ENCODE peak calls at places on chromosomes 13 and 19, in five cellular contexts. I is H1, L is GM12891, Q is K562, B is GM12878. A is an unnamed sample.

GRCh38 chr19:46789371-46789770 is 977 bp upstream of the SLC1A5 start:
- DNase-seq in I (no peak), L (no peak), Q (no peak), B (no peak), A (no peak)

GRCh38 chr13:31846182-31846938 is 107.0 kb downstream of the RXFP2 start:
- DNase-seq in I (peak), L (peak), Q (peak), B (peak), A (peak)

GRCh38 chr19:8515317-8515716 is 1.4 kb upstream of the ZNF414 start:
- DNase-seq in I (no peak), L (no peak), Q (no peak), B (no peak), A (no peak)

GRCh38 chr13:110240943-110241342 is 66.0 kb downstream of the COL4A1 start:
- DNase-seq in I (no peak), L (no peak), Q (no peak), B (no peak), A (no peak)

GRCh38 chr13:109383683-109384082 is 402.7 kb downstream of the IRS2 start:
- DNase-seq in I (no peak), L (no peak), Q (no peak), B (no peak), A (no peak)

GRCh38 chr13:113216165-113217056 is 7.0 kb downstream of the CUL4A start:
- DNase-seq in I (no peak), L (no peak), Q (no peak), B (no peak), A (no peak)

GRCh38 chr13:40155176-40155575 is 499.7 kb downstream of the COG6 start:
- DNase-seq in I (no peak), L (no peak), Q (no peak), B (no peak), A (no peak)

GRCh38 chr13:81568824-81569223 is 1227.9 kb upstream of the SPRY2 start:
- DNase-seq in I (no peak), L (no peak), Q (no peak), B (no peak), A (no peak)

GRCh38 chr13:45447050-45447661 is 17.6 kb upstream of the COG3 start:
- DNase-seq in I (no peak), L (no peak), Q (no peak), B (no peak), A (no peak)

GRCh38 chr13:29507356-29507755 is 88.1 kb downstream of the SLC7A1 start:
- DNase-seq in I (no peak), L (no peak), Q (no peak), B (no peak), A (no peak)

GRCh38 chr19:11446652-11447301 is 11.3 kb downstream of the PRKCSH start:
- DNase-seq in I (peak), L (peak), Q (peak), B (no peak), A (peak)

GRCh38 chr13:73258396-73258795 is 199.6 kb downstream of the KLF5 start:
- DNase-seq in I (no peak), L (no peak), Q (no peak), B (no peak), A (no peak)

GRCh38 chr13:111043575-111043982 is 71.5 kb upstream of the ARHGEF7 start:
- DNase-seq in I (peak), L (no peak), Q (peak), B (no peak), A (no peak)

GRCh38 chr19:53906211-53907192 is 2.6 kb upstream of the CACNG7 start:
- DNase-seq in I (peak), L (peak), Q (peak), B (no peak), A (peak)

GRCh38 chr19:46081928-46082727 is 41.3 kb upstream of the IGFL4 start:
- DNase-seq in I (no peak), L (peak), Q (peak), B (peak), A (peak)

GRCh38 chr13:98083507-98083906 is 59.4 kb upstream of the FARP1 start:
- DNase-seq in I (no peak), L (no peak), Q (no peak), B (no peak), A (no peak)

GRCh38 chr13:71874490-71874889 is 7.5 kb upstream of the DACH1 start:
- DNase-seq in I (no peak), L (no peak), Q (no peak), B (no peak), A (no peak)

GRCh38 chr13:91155512-91156114 is 191.9 kb upstream of the MIR17HG start:
- DNase-seq in I (no peak), L (no peak), Q (no peak), B (no peak), A (no peak)

GRCh38 chr19:38395381-38396127 is 7.1 kb downstream of the SPRED3 start:
- DNase-seq in I (no peak), L (no peak), Q (no peak), B (no peak), A (peak)

GRCh38 chr13:65149687-65150086 is 2080.4 kb downstream of the PCDH9 start:
- DNase-seq in I (no peak), L (no peak), Q (no peak), B (no peak), A (no peak)

GRCh38 chr19:2043864-2044708 is 7.0 kb downstream of the MKNK2 start:
- DNase-seq in I (peak), L (no peak), Q (peak), B (no peak), A (no peak)

GRCh38 chr19:40611096-40611495 is 9.9 kb downstream of the LTBP4 start:
- DNase-seq in I (no peak), L (no peak), Q (no peak), B (no peak), A (no peak)

GRCh38 chr19:40613669-40614594 is 12.8 kb downstream of the LTBP4 start:
- DNase-seq in I (peak), L (peak), Q (peak), B (peak), A (peak)

GRCh38 chr19:40611900-40612698 is 10.9 kb downstream of the LTBP4 start:
- DNase-seq in I (no peak), L (no peak), Q (no peak), B (no peak), A (no peak)

GRCh38 chr19:40614595-40615411 is 13.6 kb downstream of the LTBP4 start:
- DNase-seq in I (peak), L (no peak), Q (peak), B (peak), A (no peak)

GRCh38 chr19:40612831-40613668 is 11.9 kb downstream of the LTBP4 start:
- DNase-seq in I (peak), L (no peak), Q (peak), B (no peak), A (peak)
- TF ChIP-seq POLR2A in I (no peak), L (no peak), Q (peak), B (no peak), A (no peak)

DNA sequence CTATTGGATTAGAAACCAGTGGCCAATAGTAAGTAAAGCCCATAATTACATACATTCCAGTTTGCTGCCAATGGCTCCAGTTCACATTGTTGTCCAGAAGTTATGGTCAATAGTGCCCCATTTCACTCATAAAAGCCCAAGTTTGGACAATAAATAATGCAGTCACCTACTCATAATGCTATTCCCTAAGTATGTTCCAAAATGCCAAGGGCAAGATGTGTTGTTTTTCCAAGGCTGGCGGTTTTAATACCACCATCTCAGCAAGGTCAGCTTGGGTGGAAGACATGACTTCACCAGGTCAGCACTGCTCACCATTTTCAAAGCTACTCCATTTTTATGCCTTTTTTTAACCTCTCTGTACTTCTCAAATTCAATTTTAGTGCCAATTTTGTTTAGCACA is 32.7 kb downstream of the KCTD12 start:
- DNase-seq in I (no peak), L (no peak), Q (no peak), B (no peak), A (no peak)
- TF ChIP-seq POLR2AphosphoS5 in I (no peak), L (no peak), Q (no peak), B (no peak), A (no peak)

GRCh38 chr13:24192811-24193162 is 32.3 kb downstream of the SPATA13 start:
- DNase-seq in I (no peak), L (no peak), Q (no peak), B (no peak), A (no peak)

GRCh38 chr13:24192036-24192810 is 31.7 kb downstream of the SPATA13 start:
- DNase-seq in I (no peak), L (no peak), Q (no peak), B (no peak), A (no peak)

GRCh38 chr13:24196593-24197197 is 36.2 kb downstream of the SPATA13 start:
- DNase-seq in I (no peak), L (no peak), Q (no peak), B (no peak), A (no peak)

GRCh38 chr13:24195626-24196025 is 35.1 kb downstream of the SPATA13 start:
- DNase-seq in I (no peak), L (no peak), Q (no peak), B (no peak), A (no peak)

DNA sequence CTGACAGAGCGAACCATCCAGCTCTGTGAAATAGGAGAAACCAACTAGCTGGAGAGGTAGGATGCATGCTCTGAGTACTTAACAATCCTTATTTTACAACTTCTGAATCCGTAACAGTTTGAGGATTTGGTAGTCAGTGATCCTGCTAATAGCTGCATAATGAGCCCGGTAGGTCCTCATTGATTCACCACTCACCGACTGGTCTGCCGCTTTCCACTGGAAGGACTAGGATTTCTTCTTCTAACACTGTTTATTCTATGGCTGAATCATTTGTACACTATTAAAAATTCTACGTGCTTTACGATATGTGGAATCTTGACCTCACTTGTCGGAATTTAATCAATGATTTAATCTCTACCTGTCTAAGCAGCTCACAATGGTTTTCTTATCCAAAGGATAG is 33.9 kb downstream of the SPATA13 start:
- DNase-seq in I (no peak), L (no peak), Q (no peak), B (no peak), A (no peak)
- TF ChIP-seq TAF1 in I (no peak), L (no peak), Q (no peak), B (no peak), A (no peak)

DNA sequence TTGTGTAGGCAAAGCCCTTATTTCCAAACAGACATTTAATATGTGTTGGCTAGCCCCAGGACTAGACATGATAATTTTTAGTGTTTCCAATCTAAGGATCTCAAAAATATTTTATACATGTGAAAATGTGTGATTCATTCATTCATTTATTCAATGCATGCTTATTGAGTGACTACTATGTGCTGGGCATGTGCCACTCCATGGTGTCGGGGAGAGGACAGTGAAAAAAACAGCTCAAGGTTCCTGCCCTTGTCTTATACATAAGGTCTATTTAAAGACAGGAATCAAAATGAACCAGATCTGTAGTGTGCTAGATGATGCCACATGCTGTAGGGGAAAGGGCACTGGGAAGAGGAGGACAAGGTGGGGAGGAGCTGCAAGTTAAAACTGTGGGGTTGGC is 36.5 kb downstream of the GJA3 start:
- DNase-seq in I (no peak), L (no peak), Q (no peak), B (no peak), A (no peak)
- TF ChIP-seq POLR2A in I (no peak), L (no peak), Q (no peak), B (no peak), A (no peak)

GRCh38 chr19:17572640-17573039 is 17.2 kb downstream of the COLGALT1 start:
- DNase-seq in I (no peak), L (no peak), Q (no peak), B (no peak), A (no peak)
- TF ChIP-seq POLR2AphosphoS5 in I (no peak), L (no peak), Q (no peak), B (no peak), A (no peak)

GRCh38 chr13:27622881-27623280 is 1.2 kb downstream of the POLR1D start:
- DNase-seq in I (no peak), L (no peak), Q (no peak), B (no peak), A (no peak)

GRCh38 chr13:27620377-27621115 is at the start of gene LNX2:
- DNase-seq in I (peak), L (peak), Q (peak), B (peak), A (peak)

GRCh38 chr13:27621366-27622101 is at the start of gene POLR1D:
- DNase-seq in I (peak), L (peak), Q (peak), B (peak), A (peak)

GRCh38 chr13:27621116-27621365 is 651 bp upstream of the POLR1D start:
- DNase-seq in I (no peak), L (no peak), Q (no peak), B (no peak), A (no peak)

GRCh38 chr13:27622102-27622820 is 569 bp downstream of the POLR1D start:
- DNase-seq in I (no peak), L (no peak), Q (no peak), B (no peak), A (peak)
- TF ChIP-seq TAF1 in I (no peak), L (no peak), Q (no peak), B (no peak), A (no peak)

GRCh38 chr19:17306285-17306714 is 628 bp downstream of the MRPL34 start:
- DNase-seq in I (no peak), L (no peak), Q (no peak), B (no peak), A (no peak)

GRCh38 chr19:17304386-17305047 is 1.2 kb upstream of the MRPL34 start:
- DNase-seq in I (no peak), L (no peak), Q (no peak), B (no peak), A (no peak)

GRCh38 chr19:17305517-17306284 is at the start of gene MRPL34:
- DNase-seq in I (peak), L (peak), Q (peak), B (peak), A (peak)

GRCh38 chr19:17303940-17304267 is 679 bp upstream of the ABHD8 start:
- DNase-seq in I (no peak), L (no peak), Q (no peak), B (no peak), A (no peak)

DNA sequence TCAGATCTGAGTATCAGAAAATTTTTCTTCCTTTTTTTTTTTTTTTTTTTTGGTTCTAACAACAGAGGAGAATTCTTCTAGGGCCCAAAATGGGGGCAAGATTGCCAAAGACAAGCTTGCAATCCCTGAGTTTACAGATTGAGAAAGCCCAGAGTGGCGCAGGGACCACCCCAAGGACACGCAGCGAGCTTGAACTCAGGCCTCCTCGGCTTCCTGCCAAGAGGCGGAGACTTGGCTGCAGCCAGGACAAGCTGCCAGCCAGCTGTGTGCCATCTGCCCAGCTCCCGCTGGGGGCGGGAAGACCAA is 508 bp upstream of the MRPL34 start:
- DNase-seq in I (no peak), L (no peak), Q (no peak), B (no peak), A (no peak)
- TF ChIP-seq POLR2A in I (no peak), L (no peak), Q (no peak), B (no peak), A (no peak)

GRCh38 chr13:112174476-112175110 is 107.6 kb downstream of the SOX1 start:
- DNase-seq in I (no peak), L (no peak), Q (no peak), B (no peak), A (no peak)
- TF ChIP-seq POLR2AphosphoS5 in I (no peak), L (no peak), Q (no peak), B (no peak), A (no peak)

GRCh38 chr19:13012690-13013608 is 17.7 kb downstream of the NFIX start:
- DNase-seq in I (no peak), L (peak), Q (peak), B (no peak), A (peak)
- TF ChIP-seq TAF1 in I (no peak), L (no peak), Q (no peak), B (no peak), A (no peak)